ENCODE peak calls at places on chromosomes 6 and 20, in six cellular contexts. One of them, this sample, is unnamed.

GRCh38 chr6:71034578-71034977 is 77.7 kb upstream of the B3GAT2 start:
- DNase-seq in body of pancreas: no peak
- DNase-seq in CD4-positive, alpha-beta T cell: no peak
- DNase-seq in T-helper 1 cell: no peak
- DNase-seq in RWPE1: no peak
- DNase-seq in activated naive CD4-positive, alpha-beta T cell treated with Interleukin-2 at 50 U/mL for 16 hours: no peak
- DNase-seq in this sample: no peak

GRCh38 chr20:58481541-58482021 is 33.6 kb downstream of the APCDD1L start:
- DNase-seq in RWPE1: peak
- DNase-seq in T-helper 1 cell: peak
- DNase-seq in CD4-positive, alpha-beta T cell: peak
- DNase-seq in activated naive CD4-positive, alpha-beta T cell treated with Interleukin-2 at 50 U/mL for 16 hours: peak
- DNase-seq in body of pancreas: peak
- DNase-seq in this sample: no peak

GRCh38 chr20:2293971-2294370 is 1.8 kb upstream of the TGM3 start:
- DNase-seq in T-helper 1 cell: no peak
- DNase-seq in activated naive CD4-positive, alpha-beta T cell treated with Interleukin-2 at 50 U/mL for 16 hours: no peak
- DNase-seq in body of pancreas: no peak
- DNase-seq in RWPE1: no peak
- DNase-seq in CD4-positive, alpha-beta T cell: no peak
- DNase-seq in this sample: no peak

GRCh38 chr20:49872056-49872455 is 43.3 kb downstream of the SPATA2 start:
- DNase-seq in T-helper 1 cell: no peak
- DNase-seq in body of pancreas: no peak
- DNase-seq in CD4-positive, alpha-beta T cell: no peak
- DNase-seq in RWPE1: peak
- DNase-seq in activated naive CD4-positive, alpha-beta T cell treated with Interleukin-2 at 50 U/mL for 16 hours: no peak
- DNase-seq in this sample: no peak

GRCh38 chr6:73746776-73747175 is 50.8 kb downstream of the CD109 start:
- DNase-seq in RWPE1: no peak
- DNase-seq in T-helper 1 cell: no peak
- DNase-seq in CD4-positive, alpha-beta T cell: no peak
- DNase-seq in activated naive CD4-positive, alpha-beta T cell treated with Interleukin-2 at 50 U/mL for 16 hours: no peak
- DNase-seq in body of pancreas: no peak
- DNase-seq in this sample: no peak

GRCh38 chr6:134182528-134182927 is 130.1 kb upstream of the SLC2A12 start:
- DNase-seq in body of pancreas: no peak
- DNase-seq in CD4-positive, alpha-beta T cell: no peak
- DNase-seq in RWPE1: no peak
- DNase-seq in T-helper 1 cell: no peak
- DNase-seq in activated naive CD4-positive, alpha-beta T cell treated with Interleukin-2 at 50 U/mL for 16 hours: no peak
- DNase-seq in this sample: no peak

GRCh38 chr6:45479834-45480696 is 102.3 kb upstream of the SUPT3H start:
- DNase-seq in T-helper 1 cell: no peak
- DNase-seq in body of pancreas: no peak
- DNase-seq in CD4-positive, alpha-beta T cell: no peak
- DNase-seq in activated naive CD4-positive, alpha-beta T cell treated with Interleukin-2 at 50 U/mL for 16 hours: no peak
- DNase-seq in RWPE1: no peak
- DNase-seq in this sample: no peak

GRCh38 chr6:24127316-24127715 is 1.3 kb downstream of the NRSN1 start:
- DNase-seq in T-helper 1 cell: no peak
- DNase-seq in RWPE1: no peak
- DNase-seq in activated naive CD4-positive, alpha-beta T cell treated with Interleukin-2 at 50 U/mL for 16 hours: no peak
- DNase-seq in CD4-positive, alpha-beta T cell: no peak
- DNase-seq in body of pancreas: no peak
- DNase-seq in this sample: no peak

GRCh38 chr6:4637691-4638433 is 138.3 kb upstream of the CDYL start:
- DNase-seq in RWPE1: peak
- DNase-seq in CD4-positive, alpha-beta T cell: no peak
- DNase-seq in activated naive CD4-positive, alpha-beta T cell treated with Interleukin-2 at 50 U/mL for 16 hours: peak
- DNase-seq in T-helper 1 cell: no peak
- DNase-seq in body of pancreas: no peak
- DNase-seq in this sample: peak

GRCh38 chr20:56393133-56393472 is 658 bp downstream of the CSTF1 start:
- DNase-seq in CD4-positive, alpha-beta T cell: no peak
- DNase-seq in T-helper 1 cell: no peak
- DNase-seq in body of pancreas: no peak
- DNase-seq in activated naive CD4-positive, alpha-beta T cell treated with Interleukin-2 at 50 U/mL for 16 hours: no peak
- DNase-seq in RWPE1: peak
- DNase-seq in this sample: peak

GRCh38 chr6:46914279-46914810 is 7.4 kb downstream of the ADGRF5 start:
- DNase-seq in body of pancreas: no peak
- DNase-seq in RWPE1: no peak
- DNase-seq in T-helper 1 cell: no peak
- DNase-seq in activated naive CD4-positive, alpha-beta T cell treated with Interleukin-2 at 50 U/mL for 16 hours: no peak
- DNase-seq in CD4-positive, alpha-beta T cell: no peak
- DNase-seq in this sample: no peak

GRCh38 chr6:150207931-150208570 is 65.2 kb downstream of the PPP1R14C start:
- DNase-seq in RWPE1: peak
- DNase-seq in activated naive CD4-positive, alpha-beta T cell treated with Interleukin-2 at 50 U/mL for 16 hours: no peak
- DNase-seq in T-helper 1 cell: no peak
- DNase-seq in body of pancreas: no peak
- DNase-seq in CD4-positive, alpha-beta T cell: no peak
- DNase-seq in this sample: no peak

GRCh38 chr6:6537488-6537887 is 51.0 kb upstream of the LY86 start:
- DNase-seq in RWPE1: no peak
- DNase-seq in activated naive CD4-positive, alpha-beta T cell treated with Interleukin-2 at 50 U/mL for 16 hours: no peak
- DNase-seq in T-helper 1 cell: no peak
- DNase-seq in CD4-positive, alpha-beta T cell: no peak
- DNase-seq in body of pancreas: no peak
- DNase-seq in this sample: no peak

GRCh38 chr20:58543274-58543673 is 28.1 kb upstream of the APCDD1L start:
- DNase-seq in CD4-positive, alpha-beta T cell: no peak
- DNase-seq in activated naive CD4-positive, alpha-beta T cell treated with Interleukin-2 at 50 U/mL for 16 hours: no peak
- DNase-seq in body of pancreas: no peak
- DNase-seq in T-helper 1 cell: no peak
- DNase-seq in RWPE1: no peak
- DNase-seq in this sample: no peak

GRCh38 chr6:25942561-25943147 is 12.2 kb upstream of the SLC17A2 start:
- DNase-seq in body of pancreas: no peak
- DNase-seq in CD4-positive, alpha-beta T cell: no peak
- DNase-seq in activated naive CD4-positive, alpha-beta T cell treated with Interleukin-2 at 50 U/mL for 16 hours: no peak
- DNase-seq in RWPE1: peak
- DNase-seq in T-helper 1 cell: no peak
- DNase-seq in this sample: peak

GRCh38 chr20:33490023-33490933 is at the start of gene CBFA2T2:
- DNase-seq in activated naive CD4-positive, alpha-beta T cell treated with Interleukin-2 at 50 U/mL for 16 hours: no peak
- DNase-seq in RWPE1: peak
- DNase-seq in body of pancreas: peak
- DNase-seq in T-helper 1 cell: no peak
- DNase-seq in CD4-positive, alpha-beta T cell: peak
- DNase-seq in this sample: no peak

GRCh38 chr6:52399511-52400315 is 20.4 kb upstream of the EFHC1 start:
- DNase-seq in body of pancreas: peak
- DNase-seq in RWPE1: peak
- DNase-seq in activated naive CD4-positive, alpha-beta T cell treated with Interleukin-2 at 50 U/mL for 16 hours: peak
- DNase-seq in T-helper 1 cell: no peak
- DNase-seq in CD4-positive, alpha-beta T cell: no peak
- DNase-seq in this sample: peak

GRCh38 chr6:28281288-28282064 is at the start of gene PGBD1:
- DNase-seq in activated naive CD4-positive, alpha-beta T cell treated with Interleukin-2 at 50 U/mL for 16 hours: peak
- DNase-seq in RWPE1: peak
- DNase-seq in CD4-positive, alpha-beta T cell: no peak
- DNase-seq in body of pancreas: peak
- DNase-seq in T-helper 1 cell: peak
- DNase-seq in this sample: peak

GRCh38 chr6:136290406-136291010 is 862 bp upstream of the BCLAF1 start:
- DNase-seq in CD4-positive, alpha-beta T cell: peak
- DNase-seq in body of pancreas: peak
- DNase-seq in T-helper 1 cell: peak
- DNase-seq in activated naive CD4-positive, alpha-beta T cell treated with Interleukin-2 at 50 U/mL for 16 hours: peak
- DNase-seq in RWPE1: peak
- DNase-seq in this sample: peak

GRCh38 chr6:29850011-29850553 is 22.5 kb downstream of the HLA-G start:
- DNase-seq in body of pancreas: no peak
- DNase-seq in activated naive CD4-positive, alpha-beta T cell treated with Interleukin-2 at 50 U/mL for 16 hours: peak
- DNase-seq in RWPE1: no peak
- DNase-seq in T-helper 1 cell: no peak
- DNase-seq in CD4-positive, alpha-beta T cell: no peak
- DNase-seq in this sample: no peak

GRCh38 chr6:14896475-14896874 is 349.4 kb upstream of the JARID2 start:
- DNase-seq in CD4-positive, alpha-beta T cell: no peak
- DNase-seq in body of pancreas: no peak
- DNase-seq in activated naive CD4-positive, alpha-beta T cell treated with Interleukin-2 at 50 U/mL for 16 hours: no peak
- DNase-seq in RWPE1: no peak
- DNase-seq in T-helper 1 cell: no peak
- DNase-seq in this sample: no peak

GRCh38 chr6:139855741-139856206 is 481.3 kb upstream of the CITED2 start:
- DNase-seq in body of pancreas: no peak
- DNase-seq in RWPE1: no peak
- DNase-seq in T-helper 1 cell: no peak
- DNase-seq in activated naive CD4-positive, alpha-beta T cell treated with Interleukin-2 at 50 U/mL for 16 hours: no peak
- DNase-seq in CD4-positive, alpha-beta T cell: no peak
- DNase-seq in this sample: no peak

GRCh38 chr20:62329389-62330377 is 26.9 kb downstream of the ADRM1 start:
- DNase-seq in T-helper 1 cell: no peak
- DNase-seq in RWPE1: no peak
- DNase-seq in activated naive CD4-positive, alpha-beta T cell treated with Interleukin-2 at 50 U/mL for 16 hours: no peak
- DNase-seq in body of pancreas: no peak
- DNase-seq in CD4-positive, alpha-beta T cell: no peak
- DNase-seq in this sample: no peak

GRCh38 chr6:158894192-158894591 is 75.0 kb upstream of the EZR start:
- DNase-seq in T-helper 1 cell: no peak
- DNase-seq in body of pancreas: no peak
- DNase-seq in RWPE1: peak
- DNase-seq in activated naive CD4-positive, alpha-beta T cell treated with Interleukin-2 at 50 U/mL for 16 hours: no peak
- DNase-seq in CD4-positive, alpha-beta T cell: no peak
- DNase-seq in this sample: peak

GRCh38 chr6:30143780-30144179 is 7.8 kb downstream of the TRIM40 start:
- DNase-seq in CD4-positive, alpha-beta T cell: no peak
- DNase-seq in RWPE1: no peak
- DNase-seq in T-helper 1 cell: no peak
- DNase-seq in activated naive CD4-positive, alpha-beta T cell treated with Interleukin-2 at 50 U/mL for 16 hours: no peak
- DNase-seq in body of pancreas: no peak
- DNase-seq in this sample: no peak

GRCh38 chr6:40695750-40696415 is 108.7 kb upstream of the LRFN2 start:
- DNase-seq in T-helper 1 cell: no peak
- DNase-seq in activated naive CD4-positive, alpha-beta T cell treated with Interleukin-2 at 50 U/mL for 16 hours: no peak
- DNase-seq in RWPE1: no peak
- DNase-seq in CD4-positive, alpha-beta T cell: no peak
- DNase-seq in body of pancreas: peak
- DNase-seq in this sample: no peak

GRCh38 chr6:136947037-136947436 is 24.9 kb downstream of the SLC35D3 start:
- DNase-seq in activated naive CD4-positive, alpha-beta T cell treated with Interleukin-2 at 50 U/mL for 16 hours: no peak
- DNase-seq in RWPE1: no peak
- DNase-seq in body of pancreas: no peak
- DNase-seq in T-helper 1 cell: no peak
- DNase-seq in CD4-positive, alpha-beta T cell: no peak
- DNase-seq in this sample: no peak

GRCh38 chr6:11702039-11702795 is 76.4 kb downstream of the ADTRP start:
- DNase-seq in T-helper 1 cell: no peak
- DNase-seq in CD4-positive, alpha-beta T cell: no peak
- DNase-seq in RWPE1: peak
- DNase-seq in body of pancreas: no peak
- DNase-seq in activated naive CD4-positive, alpha-beta T cell treated with Interleukin-2 at 50 U/mL for 16 hours: no peak
- DNase-seq in this sample: no peak

This sample was measured in RKO.